ENCODE peak calls at places on chromosomes 5 and 9, in four cellular contexts. D, T, K and P are unnamed samples.

GRCh38 chr9:132669636-132670358 is at the start of gene DDX31:
- DNase-seq in K (peak; percentile 64), T (peak; percentile 56), D (peak; percentile 87), P (peak; percentile 91)

GRCh38 chr9:77997611-77998349 is 33.8 kb downstream of the GNAQ start:
- DNase-seq in K (no peak), D (no peak), T (no peak), P (no peak)

GRCh38 chr5:125375143-125375542 is 628.7 kb upstream of the ZNF608 start:
- DNase-seq in D (no peak), T (no peak), K (no peak), P (no peak)

GRCh38 chr5:73727470-73727869 is 101.5 kb downstream of the ARHGEF28 start:
- DNase-seq in K (no peak), T (no peak), D (no peak), P (no peak)

GRCh38 chr5:18771097-18771610 is 1136.9 kb downstream of the TAF11L14 start:
- DNase-seq in T (no peak), K (no peak), D (no peak), P (no peak)

GRCh38 chr5:162096448-162096847 is 28.9 kb downstream of the GABRG2 start:
- DNase-seq in K (peak; percentile 13), D (no peak), T (peak; percentile 9), P (no peak)

GRCh38 chr9:94780516-94780950 is 54.0 kb downstream of the AOPEP start:
- DNase-seq in D (no peak), T (no peak), K (no peak), P (no peak)

GRCh38 chr9:128026255-128027165 is 40.6 kb downstream of the NAIF1 start:
- DNase-seq in D (peak; percentile 59), T (no peak), K (no peak), P (peak; percentile 40)

GRCh38 chr5:148425808-148426207 is 42.0 kb downstream of the FBXO38 start:
- DNase-seq in D (no peak), T (no peak), K (no peak), P (no peak)

GRCh38 chr5:67305913-67306710 is 109.5 kb upstream of the CD180 start:
- DNase-seq in T (no peak), D (no peak), K (peak; percentile 73), P (no peak)

GRCh38 chr9:81753436-81753835 is 64.1 kb upstream of the TLE1 start:
- DNase-seq in T (no peak), D (no peak), K (no peak), P (no peak)

GRCh38 chr5:95272530-95272929 is 12.4 kb downstream of the MCTP1 start:
- DNase-seq in K (no peak), T (no peak), D (no peak), P (no peak)

GRCh38 chr9:3576358-3576757 is 50.6 kb upstream of the RFX3 start:
- DNase-seq in K (no peak), T (no peak), D (no peak), P (no peak)

GRCh38 chr5:8363133-8363532 is 494.2 kb downstream of the MTRR start:
- DNase-seq in D (no peak), T (no peak), K (peak; percentile 8), P (no peak)

GRCh38 chr5:76367623-76368366 is 35.3 kb upstream of the IQGAP2 start:
- DNase-seq in D (no peak), T (no peak), K (peak; percentile 14), P (peak; percentile 40)